ENCODE peak calls at places on chromosomes 12 and 14, in seven cellular contexts. C, J, M, E, U, V and Q are unnamed samples.

GRCh38 chr14:65002586-65003210 is 16.0 kb downstream of the FNTB start:
- DNase-seq in J (no peak), E (no peak), V (no peak), U (no peak), C (no peak), M (no peak), Q (no peak)

GRCh38 chr12:27984275-27984674 is 11.7 kb upstream of the PTHLH start:
- DNase-seq in E (no peak), C (no peak), J (no peak), M (no peak), U (no peak), V (no peak), Q (no peak)

GRCh38 chr12:51591020-51591901 is at the start of gene SCN8A:
- DNase-seq in M (peak; percentile 68), E (peak; percentile 61), J (peak; percentile 90), U (peak; percentile 61), V (peak; percentile 86), C (peak; percentile 87), Q (peak; percentile 83)

GRCh38 chr12:5096241-5096880 is 52.7 kb downstream of the KCNA5 start:
- DNase-seq in M (no peak), U (no peak), V (peak; percentile 47), C (no peak), E (no peak), J (no peak), Q (no peak)

GRCh38 chr12:53560386-53560785 is 53.1 kb upstream of the NPFF start:
- DNase-seq in J (no peak), V (no peak), M (no peak), U (no peak), E (no peak), C (no peak), Q (no peak)

GRCh38 chr14:81005540-81006228 is 50.3 kb downstream of the TSHR start:
- DNase-seq in U (no peak), E (no peak), J (no peak), V (no peak), C (no peak), M (no peak), Q (no peak)

GRCh38 chr12:12979731-12980259 is 20.3 kb downstream of the HEBP1 start:
- DNase-seq in E (no peak), J (no peak), V (no peak), U (no peak), M (no peak), C (peak; percentile 69), Q (no peak)

GRCh38 chr14:29734732-29735131 is 192.9 kb downstream of the PRKD1 start:
- DNase-seq in C (peak; percentile 29), E (no peak), U (no peak), M (peak; percentile 35), J (no peak), V (no peak), Q (no peak)

GRCh38 chr14:56814468-56815074 is 4.3 kb upstream of the OTX2 start:
- DNase-seq in J (no peak), U (no peak), C (peak; percentile 45), E (no peak), V (no peak), M (no peak), Q (no peak)

GRCh38 chr14:95891742-95892141 is 15.1 kb downstream of the TUNAR start:
- DNase-seq in U (no peak), V (no peak), J (no peak), E (no peak), C (no peak), M (no peak), Q (no peak)

GRCh38 chr12:32261638-32262037 is 137.7 kb upstream of the FGD4 start:
- DNase-seq in U (no peak), J (no peak), C (peak; percentile 62), E (no peak), V (no peak), M (no peak), Q (peak; percentile 46)

GRCh38 chr12:3792623-3793288 is 39.8 kb upstream of the CRACR2A start:
- DNase-seq in C (peak; percentile 64), V (no peak), M (no peak), E (no peak), J (no peak), U (no peak), Q (no peak)

GRCh38 chr14:58639842-58640484 is 2.2 kb downstream of the DACT1 start:
- DNase-seq in J (peak; percentile 52), M (peak; percentile 82), V (peak; percentile 85), E (peak; percentile 53), U (peak; percentile 55), C (peak; percentile 71), Q (peak; percentile 36)

GRCh38 chr14:92549096-92549852 is 35.7 kb downstream of the RIN3 start:
- DNase-seq in V (no peak), J (no peak), M (no peak), C (no peak), U (no peak), E (no peak), Q (no peak)

GRCh38 chr12:69196302-69197288 is 42.8 kb upstream of the CPSF6 start:
- DNase-seq in E (peak; percentile 41), V (no peak), U (no peak), M (no peak), J (no peak), C (peak; percentile 34), Q (no peak)

GRCh38 chr14:34742509-34743115 is 28.2 kb upstream of the CFL2 start:
- DNase-seq in U (no peak), E (no peak), M (no peak), V (no peak), C (no peak), J (no peak), Q (no peak)